ENCODE peak calls at places on chromosomes 4 and X, in six cellular contexts. P, N, F, H, D and L are unnamed samples.

GRCh38 chr4:22874334-22874912 is 181.7 kb downstream of the GBA3 start:
- DNase-seq in P (no peak), D (no peak), H (no peak), F (no peak), N (no peak), L (no peak)

GRCh38 chrX:19375546-19375945 is 31.8 kb downstream of the PDHA1 start:
- DNase-seq in D (no peak), F (no peak), H (no peak), N (no peak), P (no peak), L (no peak)

GRCh38 chrX:79268788-79269187 is 98.3 kb downstream of the ITM2A start:
- DNase-seq in F (no peak), N (no peak), D (no peak), H (no peak), P (no peak), L (no peak)

GRCh38 chr4:127403523-127404084 is 229.2 kb upstream of the INTU start:
- DNase-seq in N (no peak), D (no peak), H (no peak), F (no peak), P (no peak), L (no peak)

GRCh38 chr4:150253965-150254364 is 175.7 kb downstream of the DCLK2 start:
- DNase-seq in P (no peak), N (no peak), D (no peak), F (no peak), H (no peak), L (no peak)

GRCh38 chrX:138756234-138756633 is 44.7 kb upstream of the FGF13 start:
- DNase-seq in F (no peak), D (no peak), P (no peak), N (peak), H (no peak), L (no peak)

GRCh38 chr4:99723555-99724450 is 66.2 kb upstream of the C4orf54 start:
- DNase-seq in F (no peak), H (no peak), P (peak), N (no peak), D (no peak), L (peak)

GRCh38 chr4:84809946-84810345 is 156.5 kb downstream of the WDFY3 start:
- DNase-seq in F (no peak), N (no peak), D (no peak), P (no peak), H (no peak), L (no peak)